ENCODE peak calls at places on chromosomes 16 and 17, in seven cellular contexts. G is activated CD4-positive, alpha-beta memory T cell treated with anti-CD3 and anti-CD28 coated beads, Interleukin-2, amount 10 ng/mL, durations not matched to agents 7 days and 5 days; Y is AG08396; B is T-helper 1 cell; Z is activated T-cell treated with anti-CD3 and anti-CD28 coated beads, Interleukin-2, amount 50 U/mL, for 1 hour; T is ureter; V is AG09309. K is an unnamed sample.

GRCh38 chr16:50924759-50925545 is 183.1 kb downstream of the CYLD start:
- DNase-seq in G (no peak), Y (no peak), B (no peak), Z (no peak), T (peak; percentile 57), V (no peak), K (no peak)

GRCh38 chr17:951388-952132 is 28.0 kb downstream of the NXN start:
- DNase-seq in G (no peak), Y (peak; percentile 93), B (no peak), Z (no peak), T (no peak), V (no peak), K (no peak)

GRCh38 chr17:13601776-13602551 is at the start of gene HS3ST3A1:
- DNase-seq in G (peak; percentile 16), Y (peak; percentile 92), B (no peak), Z (no peak), T (no peak), V (no peak), K (peak; percentile 36)

GRCh38 chr17:55769625-55770000 is 18.8 kb downstream of the PCTP start:
- DNase-seq in G (no peak), Y (peak; percentile 72), B (no peak), Z (no peak), T (no peak), V (peak; percentile 61), K (no peak)

GRCh38 chr16:24748242-24748641 is 18.8 kb downstream of the TNRC6A start:
- DNase-seq in G (no peak), Y (peak; percentile 75), B (no peak), Z (no peak), T (no peak), V (peak; percentile 72), K (no peak)

GRCh38 chr16:66440970-66441369 is 13.9 kb downstream of the BEAN1 start:
- DNase-seq in G (no peak), Y (no peak), B (no peak), Z (no peak), T (no peak), V (no peak), K (no peak)

GRCh38 chr17:10705727-10706126 is 8.3 kb downstream of the ADPRM start:
- DNase-seq in G (no peak), Y (no peak), B (no peak), Z (no peak), T (no peak), V (no peak), K (no peak)

GRCh38 chr17:78206298-78206697 is 7.8 kb upstream of the BIRC5 start:
- DNase-seq in G (no peak), Y (no peak), B (no peak), Z (no peak), T (no peak), V (no peak), K (no peak)

GRCh38 chr17:21096874-21097273 is 29.9 kb upstream of the DHRS7B start:
- DNase-seq in G (no peak), Y (no peak), B (no peak), Z (no peak), T (no peak), V (no peak), K (no peak)

GRCh38 chr16:90083139-90083538 is 6.0 kb upstream of the PRDM7 start:
- DNase-seq in G (no peak), Y (no peak), B (no peak), Z (no peak), T (no peak), V (no peak), K (no peak)

GRCh38 chr17:78252701-78253635 is 21.5 kb downstream of the TMEM235 start:
- DNase-seq in G (no peak), Y (no peak), B (peak; percentile 18), Z (no peak), T (no peak), V (no peak), K (no peak)

GRCh38 chr17:59512844-59513383 is 52.5 kb upstream of the DHX40 start:
- DNase-seq in G (peak; percentile 0), Y (no peak), B (no peak), Z (no peak), T (no peak), V (no peak), K (no peak)

GRCh38 chr16:11493531-11493929 is 93.2 kb downstream of the LITAF start:
- DNase-seq in G (no peak), Y (no peak), B (no peak), Z (no peak), T (no peak), V (no peak), K (no peak)

GRCh38 chr17:47695664-47696376 is 1.9 kb downstream of the TBKBP1 start:
- DNase-seq in G (no peak), Y (no peak), B (no peak), Z (no peak), T (no peak), V (no peak), K (no peak)

GRCh38 chr17:68514809-68515208 is 2.6 kb downstream of the PRKAR1A start:
- DNase-seq in G (no peak), Y (peak; percentile 24), B (no peak), Z (no peak), T (no peak), V (no peak), K (no peak)

GRCh38 chr16:50530277-50531236 is 17.6 kb upstream of the NKD1 start:
- DNase-seq in G (no peak), Y (no peak), B (no peak), Z (no peak), T (no peak), V (no peak), K (no peak)

GRCh38 chr16:58854392-58854791 is 120.3 kb upstream of the GOT2 start:
- DNase-seq in G (no peak), Y (no peak), B (no peak), Z (no peak), T (no peak), V (no peak), K (no peak)

GRCh38 chr16:4837733-4838501 is 9.2 kb downstream of the GLYR1 start:
- DNase-seq in G (no peak), Y (no peak), B (no peak), Z (peak; percentile 3), T (no peak), V (no peak), K (no peak)

GRCh38 chr17:38476549-38476948 is 48.3 kb downstream of the ARHGAP23 start:
- DNase-seq in G (no peak), Y (no peak), B (no peak), Z (no peak), T (no peak), V (no peak), K (no peak)

GRCh38 chr17:60468371-60468770 is 46.1 kb downstream of the CHCT1 start:
- DNase-seq in G (no peak), Y (no peak), B (no peak), Z (no peak), T (no peak), V (no peak), K (no peak)

GRCh38 chr17:40311575-40311974 is 2.6 kb downstream of the RARA start:
- DNase-seq in G (peak; percentile 15), Y (peak; percentile 28), B (no peak), Z (no peak), T (peak; percentile 81), V (no peak), K (peak; percentile 71)

GRCh38 chr17:48127371-48128051 is 19.9 kb downstream of the SNX11 start:
- DNase-seq in G (no peak), Y (peak; percentile 18), B (no peak), Z (no peak), T (peak; percentile 67), V (no peak), K (no peak)

GRCh38 chr16:3780570-3780969 is 63.2 kb upstream of the TRAP1 start:
- DNase-seq in G (no peak), Y (no peak), B (no peak), Z (no peak), T (no peak), V (no peak), K (no peak)

GRCh38 chr16:1350691-1351090 is 987 bp downstream of the TSR3 start:
- DNase-seq in G (no peak), Y (no peak), B (no peak), Z (no peak), T (no peak), V (no peak), K (no peak)

GRCh38 chr16:66020642-66021041 is 345.8 kb upstream of the CDH5 start:
- DNase-seq in G (no peak), Y (peak; percentile 22), B (no peak), Z (no peak), T (no peak), V (no peak), K (no peak)

GRCh38 chr16:75526032-75526790 is 9.7 kb downstream of the CHST5 start:
- DNase-seq in G (no peak), Y (no peak), B (no peak), Z (no peak), T (no peak), V (no peak), K (no peak)

GRCh38 chr16:1911467-1912214 is 6.6 kb downstream of the HS3ST6 start:
- DNase-seq in G (no peak), Y (no peak), B (no peak), Z (no peak), T (no peak), V (no peak), K (no peak)